ENCODE peak calls at places on chromosomes 2 and 18, in five cellular contexts. One of them, this sample, is unnamed.

GRCh38 chr2:175175896-175176295 is 5.6 kb downstream of the ATP5MC3 start:
- DNase-seq in T-helper 9 cell: no peak
- DNase-seq in sigmoid colon: no peak
- DNase-seq in stimulated activated CD4-positive, alpha-beta T cell treated with anti-CD3 and anti-CD28 coated beads, Interleukin-12 subunit alpha, Interleukin-12 subunit beta, amount 100 ng/mL, for 4 hours: no peak
- DNase-seq in T-helper 1 cell: no peak
- DNase-seq in this sample: no peak

GRCh38 chr2:217452928-217453327 is 549.9 kb downstream of the TNS1 start:
- DNase-seq in T-helper 9 cell: no peak
- DNase-seq in sigmoid colon: no peak
- DNase-seq in stimulated activated CD4-positive, alpha-beta T cell treated with anti-CD3 and anti-CD28 coated beads, Interleukin-12 subunit alpha, Interleukin-12 subunit beta, amount 100 ng/mL, for 4 hours: no peak
- DNase-seq in T-helper 1 cell: no peak
- DNase-seq in this sample: no peak

GRCh38 chr18:80132196-80132812 is 23.2 kb downstream of the ADNP2 start:
- DNase-seq in T-helper 9 cell: no peak
- DNase-seq in sigmoid colon: no peak
- DNase-seq in stimulated activated CD4-positive, alpha-beta T cell treated with anti-CD3 and anti-CD28 coated beads, Interleukin-12 subunit alpha, Interleukin-12 subunit beta, amount 100 ng/mL, for 4 hours: no peak
- DNase-seq in T-helper 1 cell: no peak
- DNase-seq in this sample: no peak

GRCh38 chr18:1774261-1774660 is 797.0 kb downstream of the METTL4 start:
- DNase-seq in T-helper 9 cell: no peak
- DNase-seq in sigmoid colon: no peak
- DNase-seq in stimulated activated CD4-positive, alpha-beta T cell treated with anti-CD3 and anti-CD28 coated beads, Interleukin-12 subunit alpha, Interleukin-12 subunit beta, amount 100 ng/mL, for 4 hours: no peak
- DNase-seq in T-helper 1 cell: no peak
- DNase-seq in this sample: no peak

GRCh38 chr18:48037481-48038271 is 107.2 kb upstream of the SMAD2 start:
- DNase-seq in T-helper 9 cell: no peak
- DNase-seq in sigmoid colon: peak
- DNase-seq in stimulated activated CD4-positive, alpha-beta T cell treated with anti-CD3 and anti-CD28 coated beads, Interleukin-12 subunit alpha, Interleukin-12 subunit beta, amount 100 ng/mL, for 4 hours: no peak
- DNase-seq in T-helper 1 cell: no peak
- DNase-seq in this sample: no peak

GRCh38 chr18:78561757-78562445 is 417.7 kb upstream of the SALL3 start:
- DNase-seq in T-helper 9 cell: no peak
- DNase-seq in sigmoid colon: no peak
- DNase-seq in stimulated activated CD4-positive, alpha-beta T cell treated with anti-CD3 and anti-CD28 coated beads, Interleukin-12 subunit alpha, Interleukin-12 subunit beta, amount 100 ng/mL, for 4 hours: no peak
- DNase-seq in T-helper 1 cell: no peak
- DNase-seq in this sample: no peak

GRCh38 chr2:4530231-4530630 is 826.9 kb downstream of the DCDC2C start:
- DNase-seq in T-helper 9 cell: no peak
- DNase-seq in sigmoid colon: no peak
- DNase-seq in stimulated activated CD4-positive, alpha-beta T cell treated with anti-CD3 and anti-CD28 coated beads, Interleukin-12 subunit alpha, Interleukin-12 subunit beta, amount 100 ng/mL, for 4 hours: no peak
- DNase-seq in T-helper 1 cell: no peak
- DNase-seq in this sample: no peak

GRCh38 chr2:23019476-23019875 is 365.5 kb upstream of the KLHL29 start:
- DNase-seq in T-helper 9 cell: no peak
- DNase-seq in sigmoid colon: no peak
- DNase-seq in stimulated activated CD4-positive, alpha-beta T cell treated with anti-CD3 and anti-CD28 coated beads, Interleukin-12 subunit alpha, Interleukin-12 subunit beta, amount 100 ng/mL, for 4 hours: no peak
- DNase-seq in T-helper 1 cell: no peak
- DNase-seq in this sample: no peak

GRCh38 chr2:106885326-106885725 is 641 bp downstream of the ST6GAL2 start:
- DNase-seq in T-helper 9 cell: no peak
- DNase-seq in sigmoid colon: no peak
- DNase-seq in stimulated activated CD4-positive, alpha-beta T cell treated with anti-CD3 and anti-CD28 coated beads, Interleukin-12 subunit alpha, Interleukin-12 subunit beta, amount 100 ng/mL, for 4 hours: no peak
- DNase-seq in T-helper 1 cell: no peak
- DNase-seq in this sample: no peak

GRCh38 chr2:150320623-150321022 is 166.8 kb downstream of the RND3 start:
- DNase-seq in T-helper 9 cell: no peak
- DNase-seq in sigmoid colon: no peak
- DNase-seq in stimulated activated CD4-positive, alpha-beta T cell treated with anti-CD3 and anti-CD28 coated beads, Interleukin-12 subunit alpha, Interleukin-12 subunit beta, amount 100 ng/mL, for 4 hours: no peak
- DNase-seq in T-helper 1 cell: no peak
- DNase-seq in this sample: no peak

GRCh38 chr2:529425-529824 is 147.8 kb downstream of the TMEM18 start:
- DNase-seq in T-helper 9 cell: no peak
- DNase-seq in sigmoid colon: no peak
- DNase-seq in stimulated activated CD4-positive, alpha-beta T cell treated with anti-CD3 and anti-CD28 coated beads, Interleukin-12 subunit alpha, Interleukin-12 subunit beta, amount 100 ng/mL, for 4 hours: no peak
- DNase-seq in T-helper 1 cell: no peak
- DNase-seq in this sample: no peak

GRCh38 chr2:69089244-69089643 is 76.3 kb downstream of the ANTXR1 start:
- DNase-seq in T-helper 9 cell: no peak
- DNase-seq in sigmoid colon: no peak
- DNase-seq in stimulated activated CD4-positive, alpha-beta T cell treated with anti-CD3 and anti-CD28 coated beads, Interleukin-12 subunit alpha, Interleukin-12 subunit beta, amount 100 ng/mL, for 4 hours: no peak
- DNase-seq in T-helper 1 cell: no peak
- DNase-seq in this sample: no peak

GRCh38 chr2:119760876-119761275 is 1.2 kb downstream of the PTPN4 start:
- DNase-seq in T-helper 9 cell: no peak
- DNase-seq in sigmoid colon: no peak
- DNase-seq in stimulated activated CD4-positive, alpha-beta T cell treated with anti-CD3 and anti-CD28 coated beads, Interleukin-12 subunit alpha, Interleukin-12 subunit beta, amount 100 ng/mL, for 4 hours: no peak
- DNase-seq in T-helper 1 cell: peak
- DNase-seq in this sample: no peak

GRCh38 chr2:26724784-26725515 is 32.4 kb downstream of the KCNK3 start:
- DNase-seq in T-helper 9 cell: no peak
- DNase-seq in sigmoid colon: no peak
- DNase-seq in stimulated activated CD4-positive, alpha-beta T cell treated with anti-CD3 and anti-CD28 coated beads, Interleukin-12 subunit alpha, Interleukin-12 subunit beta, amount 100 ng/mL, for 4 hours: no peak
- DNase-seq in T-helper 1 cell: no peak
- DNase-seq in this sample: no peak

GRCh38 chr2:70098032-70098431 is 10.8 kb downstream of the PCBP1 start:
- DNase-seq in T-helper 9 cell: no peak
- DNase-seq in sigmoid colon: no peak
- DNase-seq in stimulated activated CD4-positive, alpha-beta T cell treated with anti-CD3 and anti-CD28 coated beads, Interleukin-12 subunit alpha, Interleukin-12 subunit beta, amount 100 ng/mL, for 4 hours: no peak
- DNase-seq in T-helper 1 cell: no peak
- DNase-seq in this sample: no peak

GRCh38 chr2:102114851-102115497 is 27.6 kb upstream of the IL1R1 start:
- DNase-seq in T-helper 9 cell: no peak
- DNase-seq in sigmoid colon: no peak
- DNase-seq in stimulated activated CD4-positive, alpha-beta T cell treated with anti-CD3 and anti-CD28 coated beads, Interleukin-12 subunit alpha, Interleukin-12 subunit beta, amount 100 ng/mL, for 4 hours: no peak
- DNase-seq in T-helper 1 cell: no peak
- DNase-seq in this sample: no peak

GRCh38 chr2:192195548-192196418 is 1.1 kb upstream of the TMEFF2 start:
- DNase-seq in T-helper 9 cell: no peak
- DNase-seq in sigmoid colon: peak
- DNase-seq in stimulated activated CD4-positive, alpha-beta T cell treated with anti-CD3 and anti-CD28 coated beads, Interleukin-12 subunit alpha, Interleukin-12 subunit beta, amount 100 ng/mL, for 4 hours: peak
- DNase-seq in T-helper 1 cell: no peak
- DNase-seq in this sample: no peak

GRCh38 chr2:199524689-199525574 is 67.2 kb upstream of the SATB2 start:
- DNase-seq in T-helper 9 cell: no peak
- DNase-seq in sigmoid colon: no peak
- DNase-seq in stimulated activated CD4-positive, alpha-beta T cell treated with anti-CD3 and anti-CD28 coated beads, Interleukin-12 subunit alpha, Interleukin-12 subunit beta, amount 100 ng/mL, for 4 hours: no peak
- DNase-seq in T-helper 1 cell: no peak
- DNase-seq in this sample: no peak

GRCh38 chr2:105774781-105775337 is 30.1 kb downstream of the NCK2 start:
- DNase-seq in T-helper 9 cell: no peak
- DNase-seq in sigmoid colon: no peak
- DNase-seq in stimulated activated CD4-positive, alpha-beta T cell treated with anti-CD3 and anti-CD28 coated beads, Interleukin-12 subunit alpha, Interleukin-12 subunit beta, amount 100 ng/mL, for 4 hours: no peak
- DNase-seq in T-helper 1 cell: no peak
- DNase-seq in this sample: no peak

GRCh38 chr2:33207336-33207735 is 260.6 kb downstream of the LTBP1 start:
- DNase-seq in T-helper 9 cell: no peak
- DNase-seq in sigmoid colon: no peak
- DNase-seq in stimulated activated CD4-positive, alpha-beta T cell treated with anti-CD3 and anti-CD28 coated beads, Interleukin-12 subunit alpha, Interleukin-12 subunit beta, amount 100 ng/mL, for 4 hours: no peak
- DNase-seq in T-helper 1 cell: no peak
- DNase-seq in this sample: no peak

GRCh38 chr2:3257166-3257565 is 120.5 kb downstream of the EIPR1 start:
- DNase-seq in T-helper 9 cell: no peak
- DNase-seq in sigmoid colon: no peak
- DNase-seq in stimulated activated CD4-positive, alpha-beta T cell treated with anti-CD3 and anti-CD28 coated beads, Interleukin-12 subunit alpha, Interleukin-12 subunit beta, amount 100 ng/mL, for 4 hours: no peak
- DNase-seq in T-helper 1 cell: no peak
- DNase-seq in this sample: no peak

GRCh38 chr2:231321556-231322334 is 73.8 kb upstream of the B3GNT7 start:
- DNase-seq in T-helper 9 cell: no peak
- DNase-seq in sigmoid colon: peak
- DNase-seq in stimulated activated CD4-positive, alpha-beta T cell treated with anti-CD3 and anti-CD28 coated beads, Interleukin-12 subunit alpha, Interleukin-12 subunit beta, amount 100 ng/mL, for 4 hours: no peak
- DNase-seq in T-helper 1 cell: no peak
- DNase-seq in this sample: peak

GRCh38 chr2:14634223-14634884 is 1.8 kb downstream of the LRATD1 start:
- DNase-seq in T-helper 9 cell: no peak
- DNase-seq in sigmoid colon: peak
- DNase-seq in stimulated activated CD4-positive, alpha-beta T cell treated with anti-CD3 and anti-CD28 coated beads, Interleukin-12 subunit alpha, Interleukin-12 subunit beta, amount 100 ng/mL, for 4 hours: no peak
- DNase-seq in T-helper 1 cell: peak
- DNase-seq in this sample: no peak

GRCh38 chr2:119338826-119339561 is 27.6 kb downstream of the C2orf76 start:
- DNase-seq in T-helper 9 cell: peak
- DNase-seq in sigmoid colon: no peak
- DNase-seq in stimulated activated CD4-positive, alpha-beta T cell treated with anti-CD3 and anti-CD28 coated beads, Interleukin-12 subunit alpha, Interleukin-12 subunit beta, amount 100 ng/mL, for 4 hours: peak
- DNase-seq in T-helper 1 cell: peak
- DNase-seq in this sample: peak

GRCh38 chr18:31598021-31598805 is 6.5 kb downstream of the TTR start:
- DNase-seq in T-helper 9 cell: no peak
- DNase-seq in sigmoid colon: no peak
- DNase-seq in stimulated activated CD4-positive, alpha-beta T cell treated with anti-CD3 and anti-CD28 coated beads, Interleukin-12 subunit alpha, Interleukin-12 subunit beta, amount 100 ng/mL, for 4 hours: no peak
- DNase-seq in T-helper 1 cell: no peak
- DNase-seq in this sample: no peak

GRCh38 chr2:164260506-164260905 is 360.8 kb downstream of the GRB14 start:
- DNase-seq in T-helper 9 cell: no peak
- DNase-seq in sigmoid colon: no peak
- DNase-seq in stimulated activated CD4-positive, alpha-beta T cell treated with anti-CD3 and anti-CD28 coated beads, Interleukin-12 subunit alpha, Interleukin-12 subunit beta, amount 100 ng/mL, for 4 hours: no peak
- DNase-seq in T-helper 1 cell: no peak
- DNase-seq in this sample: no peak

GRCh38 chr18:49016648-49017539 is 66.1 kb upstream of the SMAD7 start:
- DNase-seq in T-helper 9 cell: no peak
- DNase-seq in sigmoid colon: peak
- DNase-seq in stimulated activated CD4-positive, alpha-beta T cell treated with anti-CD3 and anti-CD28 coated beads, Interleukin-12 subunit alpha, Interleukin-12 subunit beta, amount 100 ng/mL, for 4 hours: no peak
- DNase-seq in T-helper 1 cell: no peak
- DNase-seq in this sample: no peak

GRCh38 chr2:199463000-199463692 is 5.4 kb upstream of the SATB2 start:
- DNase-seq in T-helper 9 cell: no peak
- DNase-seq in sigmoid colon: peak
- DNase-seq in stimulated activated CD4-positive, alpha-beta T cell treated with anti-CD3 and anti-CD28 coated beads, Interleukin-12 subunit alpha, Interleukin-12 subunit beta, amount 100 ng/mL, for 4 hours: peak
- DNase-seq in T-helper 1 cell: peak
- DNase-seq in this sample: peak

GRCh38 chr2:216551234-216551633 is 52.6 kb downstream of the RPL37A start:
- DNase-seq in T-helper 9 cell: no peak
- DNase-seq in sigmoid colon: no peak
- DNase-seq in stimulated activated CD4-positive, alpha-beta T cell treated with anti-CD3 and anti-CD28 coated beads, Interleukin-12 subunit alpha, Interleukin-12 subunit beta, amount 100 ng/mL, for 4 hours: no peak
- DNase-seq in T-helper 1 cell: no peak
- DNase-seq in this sample: no peak

GRCh38 chr2:211620986-211621385 is 917.6 kb downstream of the ERBB4 start:
- DNase-seq in T-helper 9 cell: no peak
- DNase-seq in sigmoid colon: no peak
- DNase-seq in stimulated activated CD4-positive, alpha-beta T cell treated with anti-CD3 and anti-CD28 coated beads, Interleukin-12 subunit alpha, Interleukin-12 subunit beta, amount 100 ng/mL, for 4 hours: no peak
- DNase-seq in T-helper 1 cell: no peak
- DNase-seq in this sample: no peak

GRCh38 chr2:58666571-58666970 is 425.4 kb upstream of the FANCL start:
- DNase-seq in T-helper 9 cell: no peak
- DNase-seq in sigmoid colon: no peak
- DNase-seq in stimulated activated CD4-positive, alpha-beta T cell treated with anti-CD3 and anti-CD28 coated beads, Interleukin-12 subunit alpha, Interleukin-12 subunit beta, amount 100 ng/mL, for 4 hours: no peak
- DNase-seq in T-helper 1 cell: no peak
- DNase-seq in this sample: no peak

GRCh38 chr2:45806563-45807358 is 155.3 kb downstream of the PRKCE start:
- DNase-seq in T-helper 9 cell: no peak
- DNase-seq in sigmoid colon: no peak
- DNase-seq in stimulated activated CD4-positive, alpha-beta T cell treated with anti-CD3 and anti-CD28 coated beads, Interleukin-12 subunit alpha, Interleukin-12 subunit beta, amount 100 ng/mL, for 4 hours: no peak
- DNase-seq in T-helper 1 cell: peak
- DNase-seq in this sample: no peak

GRCh38 chr2:144438722-144439508 is 81.0 kb downstream of the ZEB2 start:
- DNase-seq in T-helper 9 cell: no peak
- DNase-seq in sigmoid colon: no peak
- DNase-seq in stimulated activated CD4-positive, alpha-beta T cell treated with anti-CD3 and anti-CD28 coated beads, Interleukin-12 subunit alpha, Interleukin-12 subunit beta, amount 100 ng/mL, for 4 hours: no peak
- DNase-seq in T-helper 1 cell: no peak
- DNase-seq in this sample: no peak

GRCh38 chr2:32963941-32964340 is 17.2 kb downstream of the LTBP1 start:
- DNase-seq in T-helper 9 cell: no peak
- DNase-seq in sigmoid colon: no peak
- DNase-seq in stimulated activated CD4-positive, alpha-beta T cell treated with anti-CD3 and anti-CD28 coated beads, Interleukin-12 subunit alpha, Interleukin-12 subunit beta, amount 100 ng/mL, for 4 hours: no peak
- DNase-seq in T-helper 1 cell: no peak
- DNase-seq in this sample: no peak

GRCh38 chr2:86078801-86079545 is 26.7 kb downstream of the POLR1A start:
- DNase-seq in T-helper 9 cell: no peak
- DNase-seq in sigmoid colon: no peak
- DNase-seq in stimulated activated CD4-positive, alpha-beta T cell treated with anti-CD3 and anti-CD28 coated beads, Interleukin-12 subunit alpha, Interleukin-12 subunit beta, amount 100 ng/mL, for 4 hours: no peak
- DNase-seq in T-helper 1 cell: peak
- DNase-seq in this sample: no peak

GRCh38 chr2:132651115-132652099 is 18.6 kb downstream of the LYPD1 start:
- DNase-seq in T-helper 9 cell: no peak
- DNase-seq in sigmoid colon: no peak
- DNase-seq in stimulated activated CD4-positive, alpha-beta T cell treated with anti-CD3 and anti-CD28 coated beads, Interleukin-12 subunit alpha, Interleukin-12 subunit beta, amount 100 ng/mL, for 4 hours: no peak
- DNase-seq in T-helper 1 cell: no peak
- DNase-seq in this sample: no peak

GRCh38 chr2:145811467-145812162 is 1291.7 kb upstream of the ZEB2 start:
- DNase-seq in T-helper 9 cell: no peak
- DNase-seq in sigmoid colon: no peak
- DNase-seq in stimulated activated CD4-positive, alpha-beta T cell treated with anti-CD3 and anti-CD28 coated beads, Interleukin-12 subunit alpha, Interleukin-12 subunit beta, amount 100 ng/mL, for 4 hours: no peak
- DNase-seq in T-helper 1 cell: no peak
- DNase-seq in this sample: no peak

This sample was measured in stimulated activated naive B cell treated with anti-CD40 and anti-IgM and Interleukin-4, amounts not matched to agents 10 μg/mL and 1 μg/mL and 100 μg/mL, for 72 hours.